ENCODE peak calls at places on chromosomes 7 and 10, in five cellular contexts. A is MM.1S, D is psoas muscle, I is fibroblast of lung, Q is GM12865. E is an unnamed sample.

GRCh38 chr7:147541261-147541660 is 1049.3 kb upstream of the C7orf33 start:
- DNase-seq in I (no peak), Q (no peak), D (no peak), A (no peak), E (no peak)

GRCh38 chr10:11810313-11810766 is 12.8 kb upstream of the PROSER2 start:
- DNase-seq in D (no peak), A (no peak), Q (no peak), I (peak), E (no peak)

GRCh38 chr10:69655868-69656555 is 26.0 kb downstream of the FAM241B start:
- DNase-seq in Q (no peak), A (no peak), D (peak), I (no peak), E (no peak)

GRCh38 chr7:43135129-43135528 is 22.7 kb downstream of the HECW1 start:
- DNase-seq in I (peak), D (no peak), Q (no peak), A (no peak), E (no peak)

GRCh38 chr10:130463104-130463875 is 327.1 kb downstream of the GLRX3 start:
- DNase-seq in A (no peak), Q (no peak), D (no peak), I (no peak), E (no peak)

GRCh38 chr10:124534231-124534798 is 72.7 kb downstream of the LHPP start:
- DNase-seq in D (peak), Q (peak), A (no peak), I (peak), E (no peak)

GRCh38 chr10:110209926-110210662 is 2.7 kb downstream of the MXI1 start:
- DNase-seq in D (peak), Q (peak), A (peak), I (peak), E (peak)

GRCh38 chr10:27742926-27743735 is 2.5 kb downstream of the MKX start:
- DNase-seq in A (peak), D (peak), I (peak), Q (no peak), E (no peak)

GRCh38 chr7:158394936-158395335 is 192.7 kb downstream of the PTPRN2 start:
- DNase-seq in D (no peak), A (peak), I (no peak), Q (no peak), E (no peak)

GRCh38 chr10:104406715-104407517 is 53.3 kb downstream of the CFAP58 start:
- DNase-seq in D (no peak), A (no peak), Q (peak), I (peak), E (no peak)

GRCh38 chr7:141562972-141563371 is 11.8 kb downstream of the AGK start:
- DNase-seq in D (no peak), Q (no peak), I (peak), A (no peak), E (no peak)

GRCh38 chr10:112026438-112026837 is 157.1 kb downstream of the GPAM start:
- DNase-seq in A (no peak), D (no peak), Q (no peak), I (no peak), E (peak)

GRCh38 chr7:24152356-24152755 is 131.6 kb upstream of the NPY start:
- DNase-seq in I (no peak), D (no peak), A (no peak), Q (no peak), E (peak)

GRCh38 chr10:76388321-76388720 is 956.9 kb downstream of the LRMDA start:
- DNase-seq in Q (no peak), A (no peak), D (no peak), I (peak), E (no peak)

GRCh38 chr7:39073432-39073831 is 95.7 kb downstream of the POU6F2 start:
- DNase-seq in I (no peak), A (no peak), D (no peak), Q (no peak), E (no peak)

GRCh38 chr7:93860261-93860660 is 30.3 kb downstream of the TFPI2 start:
- DNase-seq in D (no peak), A (no peak), I (no peak), Q (no peak), E (no peak)

GRCh38 chr10:91208645-91209044 is 11.8 kb upstream of the PCGF5 start:
- DNase-seq in D (no peak), I (no peak), A (no peak), Q (no peak), E (no peak)

GRCh38 chr7:148144827-148145226 is 445.7 kb upstream of the C7orf33 start:
- DNase-seq in D (no peak), I (no peak), Q (no peak), A (no peak), E (no peak)

GRCh38 chr7:138981332-138982203 is at the start of gene KIAA1549:
- DNase-seq in A (peak), D (peak), I (peak), Q (peak), E (peak)

GRCh38 chr10:127279334-127279774 is 83.0 kb upstream of the INSYN2A start:
- DNase-seq in A (no peak), Q (no peak), D (no peak), I (no peak), E (peak)

GRCh38 chr7:31100445-31100844 is 48.3 kb downstream of the ADCYAP1R1 start:
- DNase-seq in D (no peak), I (peak), A (no peak), Q (no peak), E (no peak)

GRCh38 chr7:97298561-97298960 is 181.1 kb downstream of the SDHAF3 start:
- DNase-seq in I (peak), A (no peak), D (no peak), Q (no peak), E (no peak)

GRCh38 chr7:158649279-158649678 is 55.3 kb downstream of the NCAPG2 start:
- DNase-seq in Q (no peak), D (no peak), A (no peak), I (peak), E (no peak)

GRCh38 chr10:71985542-71986250 is 21.5 kb downstream of the CHST3 start:
- DNase-seq in A (no peak), I (peak), D (peak), Q (peak), E (no peak)

GRCh38 chr7:98802088-98802780 is 67.6 kb downstream of the TMEM130 start:
- DNase-seq in I (peak), A (peak), Q (peak), D (no peak), E (no peak)

GRCh38 chr7:129853661-129854268 is 99.0 kb downstream of the UBE2H start:
- DNase-seq in I (peak), Q (no peak), D (no peak), A (no peak), E (no peak)
- H3K4me3 ChIP-seq in I (no peak), Q (no peak), D (no peak), A (no peak), E (no peak)

GRCh38 chr7:20354825-20355466 is 24.2 kb downstream of the ITGB8 start:
- DNase-seq in D (no peak), I (no peak), A (no peak), Q (no peak), E (no peak)

GRCh38 chr7:20352573-20353304 is 22.0 kb downstream of the ITGB8 start:
- DNase-seq in A (no peak), Q (no peak), D (no peak), I (peak), E (no peak)

GRCh38 chr7:20350518-20350951 is 19.8 kb downstream of the ITGB8 start:
- DNase-seq in Q (no peak), A (no peak), I (peak), D (no peak), E (no peak)

GRCh38 chr7:20350996-20351692 is 20.4 kb downstream of the ITGB8 start:
- DNase-seq in Q (no peak), A (no peak), D (no peak), I (no peak), E (no peak)

DNA sequence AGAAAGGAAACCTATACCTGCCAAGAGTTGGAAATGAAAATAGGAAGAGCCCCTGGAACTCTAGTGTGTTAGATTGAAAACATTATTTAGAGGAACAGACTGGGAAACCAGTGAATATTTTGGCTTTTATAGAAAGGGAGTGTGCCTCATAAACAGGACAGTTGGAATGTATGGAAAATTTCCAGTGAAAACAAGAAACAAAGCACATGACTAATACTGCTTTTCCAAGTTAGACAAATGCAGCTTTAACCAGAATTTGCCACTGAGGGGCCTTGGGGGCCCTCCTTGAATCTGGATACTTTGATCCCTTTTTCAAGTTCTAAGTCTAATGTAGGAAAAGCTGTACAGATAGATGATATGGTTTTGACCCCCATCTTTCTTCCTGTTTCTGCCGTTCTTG is 21.2 kb downstream of the ITGB8 start:
- DNase-seq in D (no peak), I (peak), A (no peak), Q (no peak), E (no peak)
- H3K4me3 ChIP-seq in D (no peak), I (no peak), A (no peak), Q (no peak), E (no peak)

GRCh38 chr10:78300526-78300925 is 266.9 kb downstream of the RPS24 start:
- DNase-seq in Q (no peak), I (no peak), D (no peak), A (no peak), E (no peak)

GRCh38 chr10:78302739-78302988 is 269.0 kb downstream of the RPS24 start:
- DNase-seq in Q (no peak), D (no peak), A (no peak), I (no peak), E (no peak)

GRCh38 chr10:78301481-78301880 is 267.8 kb downstream of the RPS24 start:
- DNase-seq in Q (no peak), D (no peak), A (no peak), I (no peak), E (no peak)

GRCh38 chr10:78302989-78303854 is 269.6 kb downstream of the RPS24 start:
- DNase-seq in I (peak), A (peak), D (peak), Q (peak), E (peak)

DNA sequence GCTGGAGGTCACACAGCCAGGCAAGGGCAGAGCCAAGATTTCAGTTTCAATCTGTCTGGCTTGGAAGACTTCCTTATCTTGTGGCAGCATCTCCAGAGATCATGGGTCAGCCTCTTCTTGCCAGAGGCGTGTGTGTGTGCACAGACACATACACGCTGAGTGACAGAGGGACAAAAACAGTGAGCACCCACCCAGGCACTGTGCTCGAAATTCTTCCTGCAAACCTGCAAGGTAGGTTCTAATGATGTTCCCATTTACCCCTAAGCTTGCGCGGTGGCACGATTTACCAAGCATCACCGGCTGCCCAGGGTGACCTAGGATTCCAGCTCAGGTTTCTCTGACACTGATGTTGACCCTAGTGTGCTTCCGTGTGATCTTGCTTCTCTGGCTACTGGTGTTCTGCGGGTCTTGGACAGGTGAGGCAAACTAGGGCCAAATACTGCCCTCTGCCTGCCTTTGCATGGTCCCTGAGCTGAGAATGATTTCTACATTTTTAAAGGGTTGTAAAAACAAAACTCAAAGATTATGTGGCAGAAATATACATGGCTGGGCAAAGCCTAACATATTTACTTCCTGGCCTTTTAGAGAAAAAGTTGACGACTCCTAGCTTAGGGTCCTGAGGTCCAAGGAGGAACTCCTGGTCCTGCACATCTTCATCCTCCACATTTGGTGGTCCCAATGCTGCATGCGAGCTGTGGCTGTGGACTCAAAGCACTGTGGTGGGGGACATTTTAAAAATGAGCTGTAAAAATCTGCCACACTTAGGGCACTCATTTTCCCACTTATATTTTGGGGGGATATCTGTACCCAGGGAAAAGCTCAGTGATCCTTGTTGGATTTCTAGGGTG is 268.5 kb downstream of the RPS24 start:
- DNase-seq in I (no peak), A (no peak), Q (no peak), D (no peak), E (peak)
- H3K4me3 ChIP-seq in I (no peak), A (peak), Q (peak), D (peak), E (no peak)

GRCh38 chr10:101121661-101122045 is 9.4 kb upstream of the TLX1 start:
- DNase-seq in I (no peak), Q (no peak), D (peak), A (no peak), E (no peak)

GRCh38 chr10:101118031-101118430 is 13.1 kb upstream of the TLX1 start:
- DNase-seq in Q (no peak), D (no peak), A (no peak), I (no peak), E (no peak)

GRCh38 chr10:101122270-101123084 is 8.6 kb upstream of the TLX1 start:
- DNase-seq in I (no peak), D (peak), Q (no peak), A (no peak), E (no peak)

GRCh38 chr10:101120884-101121660 is 10.0 kb upstream of the TLX1 start:
- DNase-seq in Q (peak), D (peak), A (peak), I (no peak), E (peak)

GRCh38 chr10:101120520-101120883 is 10.6 kb upstream of the TLX1 start:
- DNase-seq in D (peak), I (no peak), Q (no peak), A (no peak), E (no peak)
- H3K4me3 ChIP-seq in D (peak), I (no peak), Q (peak), A (peak), E (no peak)

E was measured in small intestine.